ENCODE peak calls at places on chromosomes 7 and 10, in four cellular contexts. One of them, this sample, is unnamed.

GRCh38 chr7:42244828-42245227 is 7.8 kb upstream of the GLI3 start:
- DNase-seq in HepG2: no peak
- DNase-seq in PC-3: peak
- DNase-seq in fibroblast of lung: peak
- DNase-seq in this sample: no peak

GRCh38 chr7:157432957-157433576 is 96.3 kb downstream of the DNAJB6 start:
- DNase-seq in fibroblast of lung: peak
- DNase-seq in HepG2: no peak
- DNase-seq in PC-3: peak
- DNase-seq in this sample: no peak

GRCh38 chr10:86795353-86795752 is 38.9 kb downstream of the BMPR1A start:
- DNase-seq in fibroblast of lung: peak
- DNase-seq in HepG2: peak
- DNase-seq in PC-3: peak
- DNase-seq in this sample: no peak

GRCh38 chr7:25187932-25188331 is 40.4 kb downstream of the NPVF start:
- DNase-seq in HepG2: peak
- DNase-seq in fibroblast of lung: no peak
- DNase-seq in PC-3: no peak
- DNase-seq in this sample: no peak

GRCh38 chr10:93074137-93074596 is 474 bp downstream of the CYP26A1 start:
- DNase-seq in PC-3: peak
- DNase-seq in fibroblast of lung: no peak
- DNase-seq in HepG2: no peak
- DNase-seq in this sample: no peak

GRCh38 chr10:114687459-114687858 is 29.4 kb upstream of the ABLIM1 start:
- DNase-seq in fibroblast of lung: no peak
- DNase-seq in HepG2: no peak
- DNase-seq in PC-3: no peak
- DNase-seq in this sample: no peak

GRCh38 chr10:123537188-123537961 is 128.8 kb upstream of the GPR26 start:
- DNase-seq in fibroblast of lung: no peak
- DNase-seq in HepG2: no peak
- DNase-seq in PC-3: no peak
- DNase-seq in this sample: no peak

GRCh38 chr7:66140924-66141323 is 26.3 kb downstream of the CRCP start:
- DNase-seq in fibroblast of lung: peak
- DNase-seq in PC-3: peak
- DNase-seq in HepG2: no peak
- DNase-seq in this sample: no peak

GRCh38 chr7:8295638-8296361 is 33.8 kb upstream of the ICA1 start:
- DNase-seq in PC-3: peak
- DNase-seq in fibroblast of lung: peak
- DNase-seq in HepG2: peak
- DNase-seq in this sample: peak

GRCh38 chr7:107842213-107842612 is 39.2 kb upstream of the SLC26A3 start:
- DNase-seq in PC-3: no peak
- DNase-seq in HepG2: no peak
- DNase-seq in fibroblast of lung: no peak
- DNase-seq in this sample: no peak

GRCh38 chr7:22445140-22445722 is 54.8 kb downstream of the STEAP1B start:
- DNase-seq in HepG2: no peak
- DNase-seq in PC-3: no peak
- DNase-seq in fibroblast of lung: no peak
- DNase-seq in this sample: no peak

GRCh38 chr10:1137499-1138163 is 81.4 kb downstream of the WDR37 start:
- DNase-seq in PC-3: no peak
- DNase-seq in fibroblast of lung: no peak
- DNase-seq in HepG2: no peak
- DNase-seq in this sample: no peak

GRCh38 chr7:71787513-71787912 is 624.6 kb downstream of the CALN1 start:
- DNase-seq in HepG2: no peak
- DNase-seq in fibroblast of lung: peak
- DNase-seq in PC-3: no peak
- DNase-seq in this sample: no peak

GRCh38 chr7:16123117-16123770 is 298.1 kb downstream of the CRPPA start:
- DNase-seq in PC-3: no peak
- DNase-seq in fibroblast of lung: no peak
- DNase-seq in HepG2: no peak
- DNase-seq in this sample: no peak

GRCh38 chr7:77450054-77450453 is 33.9 kb upstream of the GSAP start:
- DNase-seq in fibroblast of lung: peak
- DNase-seq in HepG2: no peak
- DNase-seq in PC-3: peak
- DNase-seq in this sample: no peak

GRCh38 chr7:51126324-51126723 is 190.3 kb downstream of the COBL start:
- DNase-seq in PC-3: no peak
- DNase-seq in fibroblast of lung: no peak
- DNase-seq in HepG2: no peak
- DNase-seq in this sample: no peak

GRCh38 chr7:28988818-28989595 is 30.9 kb upstream of the TRIL start:
- DNase-seq in fibroblast of lung: peak
- DNase-seq in PC-3: peak
- DNase-seq in HepG2: no peak
- DNase-seq in this sample: no peak

GRCh38 chr10:114367676-114368391 is 36.5 kb downstream of the AFAP1L2 start:
- DNase-seq in HepG2: no peak
- DNase-seq in PC-3: no peak
- DNase-seq in fibroblast of lung: peak
- DNase-seq in this sample: no peak

GRCh38 chr10:12561307-12561706 is 212.0 kb downstream of the CAMK1D start:
- DNase-seq in PC-3: no peak
- DNase-seq in HepG2: no peak
- DNase-seq in fibroblast of lung: no peak
- DNase-seq in this sample: no peak

GRCh38 chr7:130994378-130995115 is 260.5 kb upstream of the KLF14 start:
- DNase-seq in PC-3: no peak
- DNase-seq in fibroblast of lung: peak
- DNase-seq in HepG2: no peak
- DNase-seq in this sample: no peak

GRCh38 chr10:113000876-113001598 is 51.0 kb downstream of the TCF7L2 start:
- DNase-seq in PC-3: no peak
- DNase-seq in fibroblast of lung: no peak
- DNase-seq in HepG2: no peak
- DNase-seq in this sample: no peak

GRCh38 chr10:127151981-127152699 is 44.3 kb downstream of the INSYN2A start:
- DNase-seq in fibroblast of lung: peak
- DNase-seq in PC-3: peak
- DNase-seq in HepG2: peak
- DNase-seq in this sample: peak

GRCh38 chr7:101507791-101508252 is 121.3 kb downstream of the MYL10 start:
- DNase-seq in fibroblast of lung: peak
- DNase-seq in PC-3: peak
- DNase-seq in HepG2: peak
- DNase-seq in this sample: peak

GRCh38 chr7:128682125-128682524 is 10.0 kb downstream of the GARIN1A start:
- DNase-seq in fibroblast of lung: no peak
- DNase-seq in PC-3: no peak
- DNase-seq in HepG2: no peak
- DNase-seq in this sample: no peak

GRCh38 chr10:92789067-92789466 is 59.3 kb upstream of the EXOC6 start:
- DNase-seq in fibroblast of lung: no peak
- DNase-seq in HepG2: no peak
- DNase-seq in PC-3: no peak
- DNase-seq in this sample: no peak

GRCh38 chr10:19012111-19012510 is 36.5 kb upstream of the MALRD1 start:
- DNase-seq in PC-3: no peak
- DNase-seq in HepG2: no peak
- DNase-seq in fibroblast of lung: no peak
- DNase-seq in this sample: no peak

GRCh38 chr7:4931932-4932331 is 27.1 kb downstream of the MMD2 start:
- DNase-seq in PC-3: peak
- DNase-seq in HepG2: peak
- DNase-seq in fibroblast of lung: no peak
- DNase-seq in this sample: peak

GRCh38 chr10:61640876-61641275 is 21.9 kb upstream of the CABCOCO1 start:
- DNase-seq in PC-3: no peak
- DNase-seq in HepG2: no peak
- DNase-seq in fibroblast of lung: no peak
- DNase-seq in this sample: no peak

GRCh38 chr10:86650151-86650550 is 4.2 kb upstream of the OPN4 start:
- DNase-seq in fibroblast of lung: no peak
- DNase-seq in HepG2: no peak
- DNase-seq in PC-3: no peak
- DNase-seq in this sample: no peak

GRCh38 chr7:149104749-149105148 is 14.2 kb upstream of the ZNF786 start:
- DNase-seq in fibroblast of lung: no peak
- DNase-seq in PC-3: no peak
- DNase-seq in HepG2: no peak
- DNase-seq in this sample: no peak

GRCh38 chr10:121662945-121663917 is 65.0 kb upstream of the FGFR2 start:
- DNase-seq in HepG2: no peak
- DNase-seq in PC-3: no peak
- DNase-seq in fibroblast of lung: no peak
- DNase-seq in this sample: no peak

GRCh38 chr7:26620352-26620751 is 244.0 kb downstream of the SKAP2 start:
- DNase-seq in HepG2: peak
- DNase-seq in fibroblast of lung: no peak
- DNase-seq in PC-3: peak
- DNase-seq in this sample: peak

GRCh38 chr10:99768430-99769011 is 13.9 kb upstream of the ABCC2 start:
- DNase-seq in HepG2: no peak
- DNase-seq in fibroblast of lung: peak
- DNase-seq in PC-3: no peak
- DNase-seq in this sample: no peak

GRCh38 chr7:127226685-127227374 is 25.9 kb downstream of the GRM8 start:
- DNase-seq in PC-3: no peak
- DNase-seq in fibroblast of lung: no peak
- DNase-seq in HepG2: no peak
- DNase-seq in this sample: no peak

GRCh38 chr7:30510124-30511074 is 5.8 kb upstream of the GGCT start:
- DNase-seq in HepG2: peak
- DNase-seq in PC-3: peak
- DNase-seq in fibroblast of lung: peak
- DNase-seq in this sample: no peak

GRCh38 chr7:50367098-50367497 is 62.6 kb downstream of the IKZF1 start:
- DNase-seq in PC-3: no peak
- DNase-seq in fibroblast of lung: no peak
- DNase-seq in HepG2: no peak
- DNase-seq in this sample: no peak

GRCh38 chr10:132847856-132848255 is 61.9 kb upstream of the NKX6-2 start:
- DNase-seq in HepG2: no peak
- DNase-seq in fibroblast of lung: no peak
- DNase-seq in PC-3: no peak
- DNase-seq in this sample: no peak

GRCh38 chr10:101120520-101120883 is 10.6 kb upstream of the TLX1 start:
- DNase-seq in PC-3: no peak
- DNase-seq in HepG2: no peak
- DNase-seq in fibroblast of lung: no peak
- DNase-seq in this sample: no peak
- H2AFZ ChIP-seq in PC-3: no peak
- H2AFZ ChIP-seq in HepG2: peak
- H2AFZ ChIP-seq in fibroblast of lung: no peak
- H2AFZ ChIP-seq in this sample: no peak

GRCh38 chr10:46523881-46524470 is 32.5 kb downstream of the GPRIN2 start:
- DNase-seq in fibroblast of lung: peak
- DNase-seq in PC-3: peak
- DNase-seq in HepG2: no peak
- DNase-seq in this sample: peak
- H2AFZ ChIP-seq in fibroblast of lung: peak
- H2AFZ ChIP-seq in PC-3: peak
- H2AFZ ChIP-seq in HepG2: no peak
- H2AFZ ChIP-seq in this sample: peak

GRCh38 chr7:31962246-31962645 is 108.0 kb downstream of the PDE1C start:
- DNase-seq in fibroblast of lung: peak
- DNase-seq in HepG2: no peak
- DNase-seq in PC-3: no peak
- DNase-seq in this sample: no peak
- H2AFZ ChIP-seq in fibroblast of lung: no peak
- H2AFZ ChIP-seq in HepG2: no peak
- H2AFZ ChIP-seq in PC-3: no peak
- H2AFZ ChIP-seq in this sample: no peak

GRCh38 chr7:82839555-82839954 is 323.1 kb downstream of the PCLO start:
- DNase-seq in HepG2: no peak
- DNase-seq in fibroblast of lung: no peak
- DNase-seq in PC-3: no peak
- DNase-seq in this sample: no peak
- H2AFZ ChIP-seq in HepG2: no peak
- H2AFZ ChIP-seq in fibroblast of lung: no peak
- H2AFZ ChIP-seq in PC-3: no peak
- H2AFZ ChIP-seq in this sample: no peak

DNA sequence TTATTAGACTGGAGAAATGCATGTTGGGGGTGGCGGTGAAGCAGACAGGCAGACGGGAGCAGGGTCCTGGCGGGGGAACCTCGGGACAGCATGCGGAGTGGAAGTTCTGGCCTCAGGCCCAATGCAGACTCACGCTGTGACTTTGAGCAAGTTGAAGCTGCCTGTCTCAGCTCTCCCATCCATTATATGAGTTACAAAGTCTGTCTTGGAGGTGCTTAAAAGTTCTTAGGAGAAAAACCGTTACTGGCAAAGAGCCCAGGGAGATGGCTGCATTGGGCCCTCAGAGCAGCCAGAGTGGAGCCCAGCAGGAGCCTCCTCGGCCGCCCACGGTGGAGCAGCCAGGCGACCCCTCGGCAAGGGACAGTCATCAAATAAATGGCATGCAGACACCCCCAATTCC is 509.5 kb downstream of the PLXNA4 start:
- DNase-seq in fibroblast of lung: peak
- DNase-seq in HepG2: no peak
- DNase-seq in PC-3: no peak
- DNase-seq in this sample: no peak
- H2AFZ ChIP-seq in fibroblast of lung: peak
- H2AFZ ChIP-seq in HepG2: no peak
- H2AFZ ChIP-seq in PC-3: no peak
- H2AFZ ChIP-seq in this sample: no peak

GRCh38 chr10:16989826-16990293 is 139.8 kb downstream of the CUBN start:
- DNase-seq in PC-3: no peak
- DNase-seq in fibroblast of lung: peak
- DNase-seq in HepG2: no peak
- DNase-seq in this sample: no peak

GRCh38 chr10:16988900-16989299 is 140.7 kb downstream of the CUBN start:
- DNase-seq in PC-3: no peak
- DNase-seq in HepG2: no peak
- DNase-seq in fibroblast of lung: no peak
- DNase-seq in this sample: no peak

GRCh38 chr10:16986406-16987128 is 143.0 kb downstream of the CUBN start:
- DNase-seq in HepG2: peak
- DNase-seq in fibroblast of lung: peak
- DNase-seq in PC-3: peak
- DNase-seq in this sample: no peak

GRCh38 chr10:16987129-16987670 is 142.4 kb downstream of the CUBN start:
- DNase-seq in PC-3: peak
- DNase-seq in HepG2: no peak
- DNase-seq in fibroblast of lung: peak
- DNase-seq in this sample: no peak

GRCh38 chr10:16987976-16988610 is 141.5 kb downstream of the CUBN start:
- DNase-seq in PC-3: no peak
- DNase-seq in fibroblast of lung: peak
- DNase-seq in HepG2: peak
- DNase-seq in this sample: no peak
- H2AFZ ChIP-seq in PC-3: no peak
- H2AFZ ChIP-seq in fibroblast of lung: no peak
- H2AFZ ChIP-seq in HepG2: no peak
- H2AFZ ChIP-seq in this sample: no peak

GRCh38 chr10:22324413-22324812 is 3.5 kb downstream of the BMI1 start:
- DNase-seq in PC-3: peak
- DNase-seq in HepG2: no peak
- DNase-seq in fibroblast of lung: no peak
- DNase-seq in this sample: no peak
- H2AFZ ChIP-seq in PC-3: no peak
- H2AFZ ChIP-seq in HepG2: no peak
- H2AFZ ChIP-seq in fibroblast of lung: no peak
- H2AFZ ChIP-seq in this sample: no peak

GRCh38 chr7:32357535-32358277 is 132.5 kb downstream of the LSM5 start:
- DNase-seq in HepG2: no peak
- DNase-seq in PC-3: peak
- DNase-seq in fibroblast of lung: no peak
- DNase-seq in this sample: no peak
- H2AFZ ChIP-seq in HepG2: no peak
- H2AFZ ChIP-seq in PC-3: no peak
- H2AFZ ChIP-seq in fibroblast of lung: no peak
- H2AFZ ChIP-seq in this sample: no peak